ENCODE peak calls at places on chromosomes 16 and 17, in five cellular contexts. One of them, this sample, is unnamed. For H3K4me1, the result is how much of the 10 kb centered on the place peaks cover.

GRCh38 chr16:56812884-56813283 is 52.1 kb upstream of the SLC12A3 start:
- DNase-seq in pancreas: no peak
- DNase-seq in mammary epithelial cell: peak
- DNase-seq in tibial nerve: no peak
- DNase-seq in mesenchymal stem cell: peak
- DNase-seq in this sample: no peak

GRCh38 chr17:73343168-73343634 is 31.4 kb upstream of the CDC42EP4 start:
- DNase-seq in mesenchymal stem cell: peak
- DNase-seq in pancreas: no peak
- DNase-seq in mammary epithelial cell: peak
- DNase-seq in tibial nerve: peak
- DNase-seq in this sample: no peak

GRCh38 chr17:72764632-72765041 is 327.9 kb downstream of the SLC39A11 start:
- DNase-seq in pancreas: no peak
- DNase-seq in mesenchymal stem cell: no peak
- DNase-seq in tibial nerve: no peak
- DNase-seq in mammary epithelial cell: peak
- DNase-seq in this sample: no peak

GRCh38 chr17:76868669-76869208 is 535 bp downstream of the MGAT5B start:
- DNase-seq in mammary epithelial cell: peak
- DNase-seq in tibial nerve: no peak
- DNase-seq in pancreas: no peak
- DNase-seq in mesenchymal stem cell: no peak
- DNase-seq in this sample: no peak

GRCh38 chr16:87815567-87815966 is 49.8 kb upstream of the KLHDC4 start:
- DNase-seq in mammary epithelial cell: no peak
- DNase-seq in pancreas: no peak
- DNase-seq in tibial nerve: no peak
- DNase-seq in mesenchymal stem cell: no peak
- DNase-seq in this sample: no peak

GRCh38 chr17:17075037-17075755 is 32.9 kb downstream of the MPRIP start:
- DNase-seq in pancreas: peak
- DNase-seq in mammary epithelial cell: peak
- DNase-seq in mesenchymal stem cell: peak
- DNase-seq in tibial nerve: peak
- DNase-seq in this sample: no peak

GRCh38 chr16:3638916-3639644 is 15.4 kb upstream of the DNASE1 start:
- DNase-seq in mammary epithelial cell: no peak
- DNase-seq in tibial nerve: no peak
- DNase-seq in pancreas: no peak
- DNase-seq in mesenchymal stem cell: no peak
- DNase-seq in this sample: no peak

GRCh38 chr17:16939606-16940115 is 32.3 kb downstream of the TNFRSF13B start:
- DNase-seq in mesenchymal stem cell: no peak
- DNase-seq in mammary epithelial cell: no peak
- DNase-seq in pancreas: peak
- DNase-seq in tibial nerve: no peak
- DNase-seq in this sample: no peak

GRCh38 chr17:62852195-62852594 is 44.1 kb upstream of the MARCHF10 start:
- DNase-seq in mammary epithelial cell: no peak
- DNase-seq in tibial nerve: no peak
- DNase-seq in mesenchymal stem cell: no peak
- DNase-seq in pancreas: no peak
- DNase-seq in this sample: no peak

GRCh38 chr17:59492091-59492451 is 73.3 kb upstream of the DHX40 start:
- DNase-seq in tibial nerve: no peak
- DNase-seq in pancreas: no peak
- DNase-seq in mesenchymal stem cell: no peak
- DNase-seq in mammary epithelial cell: no peak
- DNase-seq in this sample: no peak

GRCh38 chr17:29149431-29150064 is 30.6 kb downstream of the MYO18A start:
- DNase-seq in mammary epithelial cell: peak
- DNase-seq in mesenchymal stem cell: no peak
- DNase-seq in tibial nerve: no peak
- DNase-seq in pancreas: no peak
- DNase-seq in this sample: no peak

GRCh38 chr17:43778337-43779144 is at the start of gene DUSP3:
- DNase-seq in mesenchymal stem cell: peak
- DNase-seq in pancreas: peak
- DNase-seq in tibial nerve: peak
- DNase-seq in mammary epithelial cell: peak
- DNase-seq in this sample: peak

GRCh38 chr17:68734911-68735310 is 133.7 kb upstream of the FAM20A start:
- DNase-seq in tibial nerve: no peak
- DNase-seq in pancreas: no peak
- DNase-seq in mammary epithelial cell: no peak
- DNase-seq in mesenchymal stem cell: no peak
- DNase-seq in this sample: no peak

GRCh38 chr17:6947745-6948144 is 48.1 kb upstream of the ALOX12 start:
- DNase-seq in mesenchymal stem cell: no peak
- DNase-seq in mammary epithelial cell: no peak
- DNase-seq in pancreas: no peak
- DNase-seq in tibial nerve: no peak
- DNase-seq in this sample: no peak

GRCh38 chr16:80147021-80147680 is 393.6 kb upstream of the DYNLRB2 start:
- DNase-seq in mammary epithelial cell: no peak
- DNase-seq in mesenchymal stem cell: no peak
- DNase-seq in pancreas: no peak
- DNase-seq in tibial nerve: no peak
- DNase-seq in this sample: no peak

GRCh38 chr17:38864636-38865398 is 5.0 kb upstream of the LASP1 start:
- DNase-seq in mammary epithelial cell: peak
- DNase-seq in mesenchymal stem cell: peak
- DNase-seq in pancreas: no peak
- DNase-seq in tibial nerve: no peak
- DNase-seq in this sample: no peak

GRCh38 chr16:11484691-11485258 is 101.9 kb downstream of the LITAF start:
- DNase-seq in tibial nerve: no peak
- DNase-seq in mesenchymal stem cell: peak
- DNase-seq in mammary epithelial cell: no peak
- DNase-seq in pancreas: no peak
- DNase-seq in this sample: no peak

GRCh38 chr17:74573169-74573568 is 5.9 kb upstream of the CD300H start:
- DNase-seq in mesenchymal stem cell: no peak
- DNase-seq in pancreas: no peak
- DNase-seq in tibial nerve: no peak
- DNase-seq in mammary epithelial cell: no peak
- DNase-seq in this sample: no peak

GRCh38 chr16:263182-263774 is 12.5 kb downstream of the RGS11 start:
- DNase-seq in mammary epithelial cell: no peak
- DNase-seq in tibial nerve: no peak
- DNase-seq in mesenchymal stem cell: no peak
- DNase-seq in pancreas: no peak
- DNase-seq in this sample: no peak

GRCh38 chr16:51982715-51983680 is 563.9 kb downstream of the TOX3 start:
- DNase-seq in mesenchymal stem cell: peak
- DNase-seq in tibial nerve: peak
- DNase-seq in pancreas: no peak
- DNase-seq in mammary epithelial cell: peak
- DNase-seq in this sample: no peak

GRCh38 chr17:13393841-13394710 is 207.7 kb downstream of the HS3ST3A1 start:
- DNase-seq in mesenchymal stem cell: peak
- DNase-seq in pancreas: no peak
- DNase-seq in mammary epithelial cell: peak
- DNase-seq in tibial nerve: no peak
- DNase-seq in this sample: no peak

GRCh38 chr17:45228121-45228941 is 6.6 kb downstream of the FMNL1 start:
- DNase-seq in tibial nerve: no peak
- DNase-seq in mesenchymal stem cell: no peak
- DNase-seq in pancreas: peak
- DNase-seq in mammary epithelial cell: no peak
- DNase-seq in this sample: no peak

GRCh38 chr17:45228985-45229517 is 7.4 kb downstream of the FMNL1 start:
- DNase-seq in tibial nerve: peak
- DNase-seq in pancreas: no peak
- DNase-seq in mammary epithelial cell: peak
- DNase-seq in mesenchymal stem cell: peak
- DNase-seq in this sample: peak

GRCh38 chr17:45226620-45227019 is 4.9 kb downstream of the FMNL1 start:
- DNase-seq in pancreas: no peak
- DNase-seq in mesenchymal stem cell: no peak
- DNase-seq in mammary epithelial cell: no peak
- DNase-seq in tibial nerve: no peak
- DNase-seq in this sample: no peak

GRCh38 chr17:45227101-45227591 is 5.5 kb downstream of the FMNL1 start:
- DNase-seq in pancreas: no peak
- DNase-seq in tibial nerve: no peak
- DNase-seq in mesenchymal stem cell: no peak
- DNase-seq in mammary epithelial cell: no peak
- DNase-seq in this sample: no peak

DNA sequence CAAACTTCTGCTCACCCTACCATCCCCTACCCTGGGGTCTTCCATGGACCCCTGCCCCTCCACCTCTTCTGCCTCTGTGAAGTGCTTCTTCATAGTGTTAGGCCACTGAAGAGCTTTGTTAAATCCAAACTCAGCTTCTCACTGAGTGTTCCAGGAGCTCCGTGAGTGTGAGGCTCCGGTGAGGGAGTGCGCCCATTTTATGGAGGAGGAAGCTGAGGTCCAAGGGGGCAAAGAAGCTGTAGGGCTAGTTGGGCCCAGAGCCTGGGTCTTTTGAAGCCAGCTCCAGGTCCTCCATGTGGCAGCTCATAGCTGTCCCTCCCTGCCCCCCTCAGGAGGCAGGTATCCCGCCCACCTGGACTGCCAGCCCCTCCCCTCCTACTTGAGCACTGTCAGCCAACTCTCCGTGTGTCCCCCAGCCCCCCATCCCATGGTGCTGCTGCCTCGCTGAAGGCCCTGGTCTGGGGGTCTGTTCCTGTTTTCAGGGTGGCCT is 6.0 kb downstream of the FMNL1 start:
- DNase-seq in mesenchymal stem cell: no peak
- DNase-seq in mammary epithelial cell: no peak
- DNase-seq in pancreas: no peak
- DNase-seq in tibial nerve: no peak
- DNase-seq in this sample: no peak
- H3K4me1 ChIP-seq in mesenchymal stem cell: under half
- H3K4me1 ChIP-seq in mammary epithelial cell: half or more
- H3K4me1 ChIP-seq in pancreas: under half
- H3K4me1 ChIP-seq in tibial nerve: under half
- H3K4me1 ChIP-seq in this sample: under half

GRCh38 chr17:57433396-57433944 is 177.1 kb downstream of the MSI2 start:
- DNase-seq in pancreas: no peak
- DNase-seq in mesenchymal stem cell: no peak
- DNase-seq in mammary epithelial cell: no peak
- DNase-seq in tibial nerve: no peak
- DNase-seq in this sample: no peak
- H3K4me1 ChIP-seq in pancreas: under half
- H3K4me1 ChIP-seq in mesenchymal stem cell: under half
- H3K4me1 ChIP-seq in mammary epithelial cell: under half
- H3K4me1 ChIP-seq in tibial nerve: under half
- H3K4me1 ChIP-seq in this sample: under half

DNA sequence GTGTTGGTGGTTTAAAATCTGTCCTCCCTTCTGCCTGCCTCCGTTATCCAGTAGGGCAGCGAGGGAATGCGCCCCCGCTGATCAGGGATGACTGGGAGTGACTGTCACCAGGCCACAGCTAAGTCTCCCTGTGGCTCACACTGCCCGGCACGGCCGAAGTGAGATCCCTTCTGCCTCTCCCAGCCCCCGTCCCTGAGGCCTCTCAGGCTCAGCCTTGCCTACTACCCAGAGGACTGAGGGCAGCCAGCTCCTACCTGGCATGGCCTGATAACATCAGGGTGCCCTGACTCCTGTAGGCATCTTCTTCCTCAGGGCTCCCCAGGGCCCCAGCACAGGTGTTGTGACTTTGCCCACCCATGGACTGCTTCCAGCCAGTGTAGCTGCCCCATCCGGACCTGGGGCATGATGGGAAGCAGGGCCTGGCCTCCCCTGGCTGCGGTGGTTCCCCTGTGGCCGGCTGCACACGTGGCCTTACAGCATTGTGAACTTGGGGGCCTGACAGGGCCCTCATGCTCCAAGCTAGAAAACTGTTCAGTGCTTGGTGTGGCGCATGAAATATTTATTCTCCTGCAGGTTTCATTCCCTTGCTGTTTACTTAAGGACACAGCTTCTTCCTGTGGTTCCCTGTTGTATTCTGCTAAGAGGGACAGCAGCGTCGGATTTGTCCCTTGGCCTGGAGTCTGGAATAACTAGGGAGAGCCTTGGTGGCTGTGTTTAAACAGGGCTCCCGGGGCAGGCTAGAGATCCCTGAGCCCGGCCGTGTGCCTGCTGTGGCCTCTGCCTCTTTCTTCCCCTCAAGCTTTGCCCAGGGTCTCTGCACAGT is 30.0 kb downstream of the GINS2 start:
- DNase-seq in pancreas: peak
- DNase-seq in tibial nerve: no peak
- DNase-seq in mesenchymal stem cell: no peak
- DNase-seq in mammary epithelial cell: no peak
- DNase-seq in this sample: no peak
- H3K4me1 ChIP-seq in pancreas: under half
- H3K4me1 ChIP-seq in tibial nerve: under half
- H3K4me1 ChIP-seq in mesenchymal stem cell: under half
- H3K4me1 ChIP-seq in mammary epithelial cell: under half
- H3K4me1 ChIP-seq in this sample: under half

GRCh38 chr17:78174870-78175642 is 6.7 kb downstream of the SYNGR2 start:
- DNase-seq in mesenchymal stem cell: no peak
- DNase-seq in pancreas: peak
- DNase-seq in tibial nerve: no peak
- DNase-seq in mammary epithelial cell: no peak
- DNase-seq in this sample: no peak
- H3K4me1 ChIP-seq in mesenchymal stem cell: under half
- H3K4me1 ChIP-seq in pancreas: half or more
- H3K4me1 ChIP-seq in tibial nerve: half or more
- H3K4me1 ChIP-seq in mammary epithelial cell: under half
- H3K4me1 ChIP-seq in this sample: under half

DNA sequence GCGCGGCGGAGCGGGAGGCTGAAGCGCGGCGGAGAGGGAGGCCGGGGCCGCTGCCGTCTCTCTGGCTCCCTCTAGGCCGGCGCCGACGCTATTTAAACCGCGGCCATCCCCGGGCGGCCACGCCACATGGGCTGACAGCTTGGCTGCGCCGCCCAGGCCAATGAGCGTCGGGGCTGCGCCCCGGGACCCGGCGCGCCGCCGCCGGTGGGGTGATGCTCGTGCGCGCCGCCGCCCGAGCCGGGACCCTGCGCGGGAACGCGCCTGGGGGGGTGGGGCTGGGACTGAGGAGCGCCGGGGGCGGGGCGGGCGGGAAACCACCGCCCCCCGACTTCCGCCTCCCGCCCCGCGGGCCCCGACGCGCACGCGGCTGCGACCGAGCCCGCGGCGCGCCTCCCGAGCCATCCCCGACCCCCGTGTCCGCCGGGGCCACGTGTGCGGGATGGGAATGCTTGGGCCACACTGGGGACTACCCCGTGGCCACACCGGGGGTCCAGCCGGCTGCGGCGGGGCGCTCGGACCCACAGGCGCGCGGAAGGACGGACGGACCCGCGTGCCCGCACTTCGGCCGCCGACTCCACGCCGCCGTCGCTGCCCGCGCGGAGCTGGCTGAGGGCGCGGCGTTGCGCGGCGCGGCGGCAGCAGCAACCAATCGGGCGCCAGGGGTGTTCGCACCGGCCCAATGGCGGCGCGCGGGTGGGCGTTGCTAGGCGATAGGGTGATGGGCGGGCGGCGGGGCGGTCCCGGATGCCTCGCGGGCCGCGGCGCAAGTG is at the start of gene FASN:
- DNase-seq in pancreas: peak
- DNase-seq in mesenchymal stem cell: peak
- DNase-seq in mammary epithelial cell: peak
- DNase-seq in tibial nerve: peak
- DNase-seq in this sample: peak
- H3K4me1 ChIP-seq in pancreas: under half
- H3K4me1 ChIP-seq in mesenchymal stem cell: half or more
- H3K4me1 ChIP-seq in mammary epithelial cell: under half
- H3K4me1 ChIP-seq in tibial nerve: under half
- H3K4me1 ChIP-seq in this sample: under half

This sample was measured in thoracic aorta.